ENCODE peak calls at places on chromosomes 13 and 19, in eight cellular contexts. O is NCI-H1092; K is A549; T is activated T-cell treated with anti-CD3 and anti-CD28 coated beads, Interleukin-2, amount 50 U/mL, for 48 hours; B is stimulated activated CD4-positive, alpha-beta T cell treated with anti-CD3 and anti-CD28 coated beads, Interleukin-1b, Interleukin-23, amount 100 ng/mL, for 4 hours; Z is memory B cell; C is renal cortical epithelial cell; G is NB4. Y is an unnamed sample.

GRCh38 chr19:51359294-51359693 is 6.9 kb downstream of the ETFB start:
- DNase-seq in O (no peak), K (peak; percentile 76), T (no peak), B (no peak), Z (no peak), C (peak; percentile 43), G (no peak), Y (no peak)

GRCh38 chr19:34370117-34370516 is 5.1 kb downstream of the GPI start:
- DNase-seq in O (no peak), K (no peak), T (no peak), B (no peak), Z (no peak), C (no peak), G (no peak), Y (no peak)

GRCh38 chr13:36297600-36298338 is at the start of gene CCDC169:
- DNase-seq in O (peak; percentile 9), K (peak; percentile 42), T (peak; percentile 69), B (peak; percentile 35), Z (peak; percentile 50), C (peak; percentile 43), G (peak; percentile 91), Y (peak; percentile 64)

GRCh38 chr19:3673506-3674439 is 26.5 kb downstream of the PIP5K1C start:
- DNase-seq in O (no peak), K (no peak), T (no peak), B (no peak), Z (no peak), C (no peak), G (no peak), Y (no peak)

GRCh38 chr19:5186293-5187050 is 154.1 kb downstream of the PTPRS start:
- DNase-seq in O (no peak), K (peak; percentile 45), T (no peak), B (no peak), Z (no peak), C (no peak), G (no peak), Y (peak; percentile 23)

GRCh38 chr19:36152061-36152885 is at the start of gene COX7A1:
- DNase-seq in O (no peak), K (no peak), T (no peak), B (no peak), Z (no peak), C (no peak), G (no peak), Y (no peak)

GRCh38 chr13:41827507-41828213 is 133.2 kb downstream of the VWA8 start:
- DNase-seq in O (no peak), K (peak; percentile 77), T (no peak), B (no peak), Z (no peak), C (peak; percentile 91), G (peak; percentile 9), Y (no peak)

GRCh38 chr13:114179087-114179658 is at the start of gene CFAP97D2:
- DNase-seq in O (no peak), K (no peak), T (no peak), B (no peak), Z (no peak), C (no peak), G (no peak), Y (no peak)

GRCh38 chr19:2087621-2088100 is 8.5 kb downstream of the MOB3A start:
- DNase-seq in O (no peak), K (no peak), T (no peak), B (no peak), Z (peak; percentile 73), C (no peak), G (peak; percentile 72), Y (no peak)

GRCh38 chr13:29561918-29562317 is 33.6 kb downstream of the SLC7A1 start:
- DNase-seq in O (no peak), K (no peak), T (no peak), B (no peak), Z (no peak), C (no peak), G (no peak), Y (no peak)

GRCh38 chr13:112902669-112903068 is 66.3 kb upstream of the MCF2L start:
- DNase-seq in O (no peak), K (no peak), T (no peak), B (no peak), Z (no peak), C (peak; percentile 13), G (no peak), Y (no peak)

GRCh38 chr13:99741979-99742378 is 229.6 kb downstream of the ZIC5 start:
- DNase-seq in O (no peak), K (no peak), T (no peak), B (no peak), Z (no peak), C (no peak), G (no peak), Y (no peak)

GRCh38 chr13:61664821-61665705 is 249.4 kb upstream of the PCDH20 start:
- DNase-seq in O (peak; percentile 2), K (peak; percentile 21), T (no peak), B (no peak), Z (no peak), C (peak; percentile 95), G (no peak), Y (no peak)

GRCh38 chr13:54574791-54575190 is 1546.2 kb downstream of the OLFM4 start:
- DNase-seq in O (no peak), K (peak; percentile 1), T (no peak), B (no peak), Z (no peak), C (no peak), G (no peak), Y (no peak)

GRCh38 chr19:34365463-34366401 is 736 bp downstream of the GPI start:
- DNase-seq in O (no peak), K (peak; percentile 60), T (peak; percentile 50), B (no peak), Z (no peak), C (no peak), G (peak; percentile 35), Y (no peak)

GRCh38 chr13:25899464-25899863 is 152.4 kb downstream of the SHISA2 start:
- DNase-seq in O (no peak), K (no peak), T (no peak), B (no peak), Z (no peak), C (no peak), G (no peak), Y (no peak)

GRCh38 chr13:75372517-75372916 is 109.5 kb downstream of the TBC1D4 start:
- DNase-seq in O (peak; percentile 25), K (peak; percentile 41), T (no peak), B (peak; percentile 8), Z (no peak), C (peak; percentile 58), G (peak; percentile 51), Y (peak; percentile 32)

GRCh38 chr19:33344210-33344609 is 29.3 kb upstream of the CEBPG start:
- DNase-seq in O (no peak), K (no peak), T (no peak), B (no peak), Z (no peak), C (no peak), G (no peak), Y (no peak)

GRCh38 chr13:91721413-91721812 is 323.0 kb downstream of the GPC5 start:
- DNase-seq in O (no peak), K (no peak), T (no peak), B (no peak), Z (no peak), C (no peak), G (no peak), Y (no peak)

GRCh38 chr19:23310729-23311211 is 60.6 kb upstream of the ZNF724 start:
- DNase-seq in O (no peak), K (no peak), T (no peak), B (no peak), Z (no peak), C (no peak), G (no peak), Y (no peak)